ENCODE peak calls at places on chromosomes 4 and X, in seven cellular contexts. S is keratinocyte, C is neural progenitor cell, R is bronchial epithelial cell, T is dorsolateral prefrontal cortex, L is ovary, V is suprapubic skin. B is an unnamed sample.

GRCh38 chr4:143372093-143372915 is 35.6 kb downstream of the GAB1 start:
- DNase-seq in R (no peak), S (no peak), C (no peak), V (no peak), L (no peak), T (no peak), B (no peak)

GRCh38 chr4:24763631-24764302 is 31.6 kb upstream of the SOD3 start:
- DNase-seq in V (no peak), T (no peak), S (peak), L (no peak), R (peak), C (no peak), B (peak)

GRCh38 chr4:8556341-8557150 is 23.6 kb upstream of the GPR78 start:
- DNase-seq in V (no peak), R (peak), T (no peak), S (no peak), C (no peak), L (peak), B (no peak)

GRCh38 chrX:15277594-15277993 is 7.7 kb upstream of the ASB9 start:
- DNase-seq in V (no peak), R (no peak), C (no peak), S (no peak), L (no peak), T (no peak), B (no peak)

GRCh38 chrX:148193759-148194158 is 212.6 kb downstream of the FMR1NB start:
- DNase-seq in T (no peak), L (no peak), R (no peak), V (no peak), C (no peak), S (no peak), B (no peak)

GRCh38 chr4:151144329-151145072 is 45.1 kb downstream of the RPS3A start:
- DNase-seq in T (no peak), V (no peak), S (no peak), R (no peak), C (no peak), L (no peak), B (no peak)

GRCh38 chr4:4762909-4763814 is 96.3 kb upstream of the MSX1 start:
- DNase-seq in T (no peak), C (peak), V (no peak), R (peak), S (no peak), L (no peak), B (peak)

GRCh38 chr4:136395212-136395722 is 1137.0 kb downstream of the PCDH18 start:
- DNase-seq in R (no peak), S (no peak), C (no peak), T (no peak), V (no peak), L (no peak), B (no peak)

GRCh38 chr4:69689530-69690111 is 36.6 kb upstream of the UGT2A1 start:
- DNase-seq in C (peak), R (peak), V (no peak), T (no peak), S (no peak), L (no peak), B (peak)

GRCh38 chrX:72572248-72573157 is at the start of gene HDAC8:
- DNase-seq in R (peak), V (peak), T (peak), S (no peak), C (peak), L (peak), B (peak)

GRCh38 chr4:18297684-18298083 is 276.1 kb upstream of the LCORL start:
- DNase-seq in C (no peak), R (no peak), V (no peak), T (no peak), L (no peak), S (no peak), B (no peak)

GRCh38 chr4:4575284-4576211 is 33.7 kb upstream of the STX18 start:
- DNase-seq in L (peak), S (no peak), R (no peak), T (peak), C (peak), V (peak), B (peak)

GRCh38 chrX:68989865-68990606 is 161.2 kb downstream of the EFNB1 start:
- DNase-seq in C (peak), S (no peak), T (no peak), L (no peak), R (no peak), V (no peak), B (peak)

GRCh38 chr4:39846135-39846534 is 131.6 kb downstream of the PDS5A start:
- DNase-seq in V (no peak), C (no peak), L (no peak), S (no peak), T (no peak), R (no peak), B (no peak)

GRCh38 chrX:53047228-53047627 is 1.4 kb upstream of the GPR173 start:
- DNase-seq in L (no peak), R (no peak), T (no peak), S (no peak), V (no peak), C (no peak), B (peak)

GRCh38 chr4:121594796-121595526 is 101.8 kb downstream of the ANXA5 start:
- DNase-seq in L (no peak), V (no peak), S (no peak), R (peak), T (no peak), C (no peak), B (peak)

GRCh38 chr4:84948056-84948455 is 18.4 kb downstream of the WDFY3 start:
- DNase-seq in C (no peak), L (no peak), S (no peak), T (no peak), R (no peak), V (no peak), B (peak)

GRCh38 chr4:182884046-182884445 is 33.1 kb downstream of the DCTD start:
- DNase-seq in V (no peak), T (no peak), C (no peak), L (no peak), S (no peak), R (no peak), B (peak)

GRCh38 chr4:147354271-147354670 is 126.6 kb upstream of the EDNRA start:
- DNase-seq in C (no peak), L (no peak), V (no peak), T (no peak), R (no peak), S (no peak), B (no peak)

GRCh38 chr4:1154523-1155182 is 17.7 kb downstream of the SPON2 start:
- DNase-seq in V (peak), R (no peak), C (no peak), S (no peak), L (no peak), T (no peak), B (peak)

GRCh38 chrX:32937043-32937442 is 274.3 kb downstream of the DMD start:
- DNase-seq in V (no peak), S (no peak), L (no peak), C (no peak), R (no peak), T (no peak), B (no peak)

GRCh38 chr4:98601719-98602118 is 56.7 kb downstream of the TSPAN5 start:
- DNase-seq in T (no peak), S (no peak), V (no peak), C (no peak), L (no peak), R (peak), B (no peak)

GRCh38 chr4:143667461-143667860 is 33.0 kb downstream of the FREM3 start:
- DNase-seq in C (peak), V (no peak), T (no peak), L (no peak), S (no peak), R (no peak), B (peak)

GRCh38 chr4:38128478-38129451 is 168.6 kb downstream of the PTTG2 start:
- DNase-seq in S (peak), V (peak), T (peak), R (peak), C (peak), L (no peak), B (peak)

GRCh38 chr4:129926936-129927335 is 831.0 kb downstream of the C4orf33 start:
- DNase-seq in C (no peak), S (no peak), L (no peak), T (no peak), R (no peak), V (no peak), B (no peak)

DNA sequence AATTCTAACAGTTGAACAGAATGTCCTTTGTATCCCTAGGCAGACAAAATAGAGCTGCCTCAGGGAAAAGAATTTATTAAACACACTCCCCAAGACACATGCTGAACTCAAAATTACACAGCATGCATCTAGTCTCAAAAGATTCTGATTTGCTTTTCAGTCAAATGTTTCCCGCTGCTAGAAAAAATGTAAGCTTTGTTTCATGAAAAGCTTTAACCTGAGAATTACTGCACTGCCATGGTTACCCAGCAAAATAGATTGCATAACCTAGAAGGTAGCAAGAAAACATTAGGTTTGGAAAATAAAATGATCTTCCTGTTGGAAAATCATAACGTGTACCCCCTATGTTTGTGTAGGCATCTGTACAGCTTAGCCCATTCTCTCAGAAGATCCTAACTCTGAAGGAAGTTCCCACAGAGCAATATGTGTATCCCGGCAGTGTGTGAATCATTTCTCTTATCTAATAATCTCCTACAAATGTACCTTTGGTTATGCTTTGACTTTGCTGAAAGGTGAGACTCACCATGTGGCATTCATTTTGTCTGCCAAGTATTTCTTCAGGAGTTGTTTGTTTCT is 646.9 kb downstream of the STPG2 start:
- DNase-seq in V (no peak), L (no peak), C (peak), R (peak), T (no peak), S (no peak), B (no peak)
- H3K4me3 ChIP-seq in V (no peak), L (no peak), C (no peak), R (no peak), T (no peak), S (no peak), B (no peak)

DNA sequence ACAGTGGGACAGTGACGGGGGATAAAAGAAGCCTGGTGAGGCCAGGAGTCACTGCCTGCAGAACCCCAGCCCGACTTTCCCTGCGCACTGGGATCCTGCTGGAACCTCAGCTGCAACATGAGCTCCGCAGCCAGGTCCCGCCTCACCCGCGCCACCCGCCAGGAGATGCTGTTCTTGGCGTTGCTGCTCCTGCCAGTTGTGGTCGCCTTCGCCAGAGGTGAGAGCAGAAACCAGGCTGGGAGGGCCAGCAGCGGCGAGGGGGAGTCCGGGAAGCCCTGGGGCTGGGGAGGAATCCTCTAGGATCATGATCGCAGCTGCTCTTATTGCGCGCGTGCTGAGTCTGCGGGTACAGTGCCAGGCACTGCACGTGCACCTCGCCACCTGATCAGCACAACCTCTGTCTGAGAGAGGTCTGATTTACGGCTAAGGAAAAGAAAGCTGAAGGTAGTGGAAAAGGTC is at the start of gene PF4V1:
- DNase-seq in S (no peak), T (no peak), L (no peak), V (no peak), R (no peak), C (peak), B (no peak)
- TF ChIP-seq CTCF in S (peak), T (no peak), L (no peak), V (no peak), R (peak), C (no peak), B (peak)

GRCh38 chrX:153885968-153886903 is at the start of gene L1CAM:
- DNase-seq in S (no peak), T (no peak), V (no peak), C (peak), R (no peak), L (no peak), B (no peak)
- H3K4me3 ChIP-seq in S (peak), T (peak), V (peak), C (peak), R (peak), L (no peak), B (no peak)

GRCh38 chrX:39703307-39703706 is 394.5 kb downstream of the BCOR start:
- DNase-seq in T (no peak), S (no peak), L (no peak), C (no peak), V (no peak), R (no peak), B (no peak)

GRCh38 chrX:39709364-39709763 is 388.4 kb downstream of the BCOR start:
- DNase-seq in C (no peak), S (no peak), V (no peak), T (no peak), R (no peak), L (no peak), B (no peak)

GRCh38 chrX:39704590-39704989 is 393.2 kb downstream of the BCOR start:
- DNase-seq in V (no peak), T (no peak), L (no peak), R (no peak), C (no peak), S (no peak), B (no peak)

DNA sequence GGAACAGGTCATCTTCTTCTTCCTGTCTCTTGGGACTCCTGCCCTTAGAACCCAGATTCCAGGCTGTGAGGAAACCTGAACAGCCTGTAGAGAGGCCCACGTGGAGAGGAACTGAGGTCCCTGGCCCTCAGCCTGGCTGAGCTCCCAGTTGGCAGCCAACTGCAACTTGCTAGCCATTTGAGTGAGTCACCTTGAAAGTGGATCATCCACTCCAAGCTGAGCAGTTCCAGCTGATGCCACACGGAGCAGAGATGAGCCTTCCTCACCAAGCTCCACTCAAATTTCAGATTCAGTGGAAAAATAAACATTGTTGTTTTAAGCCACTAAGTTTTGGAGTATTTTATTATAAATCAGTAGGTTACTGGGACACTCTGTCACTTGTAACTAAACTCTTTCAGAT is 392.5 kb downstream of the BCOR start:
- DNase-seq in T (peak), V (peak), C (no peak), R (peak), S (peak), L (peak), B (peak)
- TF ChIP-seq CTCF in T (no peak), V (no peak), C (peak), R (peak), S (peak), L (peak), B (peak)

GRCh38 chrX:153572601-153573000 is 26.3 kb downstream of the CCNQ start:
- DNase-seq in T (no peak), C (no peak), R (no peak), L (no peak), S (no peak), V (no peak), B (no peak)
- H3K4me3 ChIP-seq in T (no peak), C (no peak), R (no peak), L (no peak), S (no peak), V (no peak), B (no peak)

DNA sequence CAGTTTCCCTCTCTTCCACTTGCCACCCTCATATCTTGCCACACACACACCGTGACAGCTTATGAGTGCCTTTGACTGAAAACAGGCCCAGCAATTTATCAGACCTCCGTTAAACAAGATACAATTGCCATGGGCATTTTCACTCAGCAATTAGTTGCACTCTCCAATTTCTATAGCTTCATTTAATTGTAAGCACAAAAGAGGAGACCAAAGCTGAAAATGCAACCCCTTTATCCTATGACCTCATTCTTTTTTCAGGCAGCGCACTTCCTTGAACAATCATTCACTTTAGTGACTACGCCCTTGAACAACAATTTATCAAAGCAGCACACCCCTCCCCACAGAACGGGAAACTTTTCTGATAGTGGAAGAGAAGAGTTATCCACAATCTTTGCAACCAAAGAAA is 4.1 kb downstream of the POF1B start:
- DNase-seq in V (no peak), S (no peak), L (no peak), R (peak), C (no peak), T (no peak), B (no peak)
- TF ChIP-seq CTCF in V (no peak), S (no peak), L (no peak), R (no peak), C (no peak), T (no peak), B (no peak)

GRCh38 chr4:80322716-80323115 is 12.8 kb upstream of the CFAP299 start:
- DNase-seq in T (no peak), C (no peak), S (no peak), L (no peak), R (peak), V (no peak), B (peak)
- H3K4me3 ChIP-seq in T (no peak), C (no peak), S (no peak), L (no peak), R (no peak), V (no peak), B (no peak)